ENCODE peak calls at places on chromosomes 6 and 20, in eight cellular contexts. U is GM23338, C is OCI-LY7, H is heart left ventricle, Z is testis, V is NT2/D1, I is fibroblast of lung, F is psoas muscle. J is an unnamed sample.

GRCh38 chr6:7262037-7262461 is 51.0 kb downstream of the SSR1 start:
- DNase-seq in U (peak), C (no peak), H (peak), Z (peak), V (no peak), I (no peak), F (no peak), J (no peak)

GRCh38 chr6:142926494-142927273 is 18.3 kb downstream of the HIVEP2 start:
- DNase-seq in U (peak), C (peak), H (peak), Z (peak), V (no peak), I (peak), F (peak), J (peak)

GRCh38 chr6:133396225-133396624 is 155.1 kb downstream of the EYA4 start:
- DNase-seq in U (no peak), C (no peak), H (no peak), Z (no peak), V (no peak), I (peak), F (no peak), J (peak)

GRCh38 chr6:154427425-154427824 is 70.8 kb upstream of the IPCEF1 start:
- DNase-seq in U (no peak), C (no peak), H (no peak), Z (no peak), V (no peak), I (no peak), F (no peak), J (no peak)

GRCh38 chr6:72976389-72976900 is 248.9 kb downstream of the KHDC1L start:
- DNase-seq in U (no peak), C (no peak), H (no peak), Z (no peak), V (no peak), I (peak), F (no peak), J (no peak)

GRCh38 chr6:169530762-169531143 is 171.1 kb downstream of the WDR27 start:
- DNase-seq in U (no peak), C (no peak), H (no peak), Z (no peak), V (no peak), I (peak), F (no peak), J (no peak)

GRCh38 chr6:7442467-7442866 is 52.9 kb downstream of the RIOK1 start:
- DNase-seq in U (no peak), C (no peak), H (no peak), Z (no peak), V (no peak), I (no peak), F (no peak), J (no peak)

GRCh38 chr20:14142171-14142570 is 146.9 kb downstream of the MACROD2 start:
- DNase-seq in U (peak), C (peak), H (no peak), Z (peak), V (peak), I (peak), F (no peak), J (no peak)

GRCh38 chr6:151916680-151917164 is 109.2 kb downstream of the ESR1 start:
- DNase-seq in U (no peak), C (no peak), H (no peak), Z (no peak), V (no peak), I (peak), F (no peak), J (peak)

GRCh38 chr6:17966451-17966850 is 21.0 kb downstream of the KIF13A start:
- DNase-seq in U (no peak), C (no peak), H (no peak), Z (no peak), V (no peak), I (no peak), F (no peak), J (no peak)

GRCh38 chr6:167574431-167575097 is 249.7 kb downstream of the TTLL2 start:
- DNase-seq in U (no peak), C (no peak), H (no peak), Z (peak), V (no peak), I (no peak), F (peak), J (no peak)

DNA sequence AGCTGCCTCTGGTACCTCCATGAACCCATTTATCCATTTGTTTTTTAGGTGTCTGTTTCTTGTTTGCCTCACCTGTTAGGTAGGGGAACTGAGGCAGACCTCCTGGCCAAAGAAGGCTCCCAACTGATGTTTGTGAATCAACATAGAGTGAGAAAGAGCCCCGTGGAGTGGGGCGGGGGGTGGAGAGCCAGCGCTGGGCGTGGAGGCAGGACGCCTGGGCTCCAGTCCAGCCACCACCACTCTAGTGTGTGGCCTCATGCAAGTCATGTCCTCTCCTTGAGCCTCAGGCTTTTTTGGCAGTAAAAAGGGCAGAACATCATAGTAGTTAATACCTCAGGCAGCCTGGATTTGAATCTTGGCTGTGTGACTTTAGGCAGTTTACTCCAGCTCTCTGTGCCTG is 42.2 kb upstream of the SCRT2 start:
- DNase-seq in U (no peak), C (no peak), H (no peak), Z (no peak), V (no peak), I (no peak), F (no peak), J (no peak)
- H3K4me3 ChIP-seq in U (no peak), C (no peak), H (no peak), Z (no peak), V (no peak), I (no peak), F (no peak), J (no peak)

GRCh38 chr6:120852293-120852849 is 481.9 kb downstream of the TBC1D32 start:
- DNase-seq in U (no peak), C (no peak), H (no peak), Z (no peak), V (no peak), I (no peak), F (no peak), J (no peak)
- H3K4me3 ChIP-seq in U (no peak), C (no peak), H (no peak), Z (no peak), V (no peak), I (no peak), F (no peak), J (no peak)

DNA sequence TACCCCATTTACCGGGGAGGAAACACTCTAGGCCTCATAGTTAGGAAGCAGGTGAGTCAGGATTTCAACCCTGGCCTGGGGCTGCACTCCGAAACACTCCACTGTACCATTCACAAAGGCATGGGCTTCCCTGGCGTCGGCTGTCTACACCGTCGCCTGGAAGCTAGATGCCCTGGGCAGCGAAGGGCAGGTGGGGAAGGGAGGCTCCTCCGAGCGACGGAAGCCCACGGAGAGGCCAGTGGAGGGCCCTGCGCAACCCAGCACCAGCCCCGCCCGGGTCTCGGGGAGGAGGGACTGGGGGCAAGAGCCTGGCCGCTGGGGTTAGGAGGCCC is 16.1 kb downstream of the SDCBP2 start:
- DNase-seq in U (no peak), C (no peak), H (no peak), Z (no peak), V (no peak), I (no peak), F (no peak), J (no peak)
- H3K4me3 ChIP-seq in U (peak), C (no peak), H (no peak), Z (peak), V (no peak), I (no peak), F (no peak), J (no peak)

GRCh38 chr6:125995972-125996580 is 9.7 kb downstream of the TRMT11 start:
- DNase-seq in U (peak), C (peak), H (peak), Z (peak), V (peak), I (peak), F (peak), J (peak)
- H3K4me3 ChIP-seq in U (no peak), C (peak), H (no peak), Z (no peak), V (no peak), I (no peak), F (no peak), J (no peak)

DNA sequence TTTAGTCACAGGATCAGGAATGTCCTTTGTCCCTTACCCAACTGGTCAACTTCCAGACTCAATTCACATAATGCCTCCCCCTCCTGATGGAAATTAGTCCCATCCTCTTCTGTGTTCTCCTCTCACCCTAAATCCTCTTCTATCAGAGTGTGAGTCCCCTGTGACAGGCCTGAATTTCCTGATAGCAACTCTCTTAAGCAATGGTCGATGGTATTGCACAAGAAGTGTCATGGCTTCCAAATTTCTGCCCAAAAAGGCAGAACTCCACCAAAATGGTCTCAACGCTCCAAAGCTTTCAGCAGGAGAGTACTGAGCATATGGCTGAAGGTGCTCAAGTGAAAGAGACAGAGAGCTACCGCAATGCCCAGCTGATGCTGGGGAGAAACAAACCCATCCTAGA is 2.4 kb downstream of the PREP start:
- DNase-seq in U (peak), C (no peak), H (no peak), Z (no peak), V (no peak), I (no peak), F (no peak), J (no peak)
- H3K4me3 ChIP-seq in U (peak), C (no peak), H (no peak), Z (no peak), V (no peak), I (no peak), F (peak), J (no peak)

DNA sequence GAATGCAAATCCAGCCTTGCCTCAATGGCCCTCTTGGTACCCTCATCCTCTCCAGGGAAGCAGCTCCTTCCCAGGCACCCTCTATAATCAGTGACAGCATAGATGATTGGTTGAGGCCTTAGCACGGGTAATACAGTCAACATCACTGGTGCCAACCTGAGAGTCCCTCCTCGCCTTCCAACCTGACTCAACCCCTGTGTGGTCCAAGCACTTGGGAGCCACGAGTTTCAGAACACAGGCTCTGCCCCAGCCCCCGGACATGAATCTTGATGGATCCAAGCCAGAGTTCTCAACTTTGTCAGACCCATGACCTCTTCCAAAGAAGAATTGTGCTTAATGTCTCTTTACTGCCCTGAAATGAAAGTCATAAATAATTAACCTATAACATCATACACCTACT is 213.9 kb downstream of the PREX1 start:
- DNase-seq in U (no peak), C (no peak), H (no peak), Z (no peak), V (no peak), I (no peak), F (peak), J (no peak)
- H3K4me3 ChIP-seq in U (no peak), C (no peak), H (no peak), Z (no peak), V (no peak), I (no peak), F (no peak), J (no peak)